ENCODE peak calls at places on chromosomes 13 and 19, in ten cellular contexts. I, S, L, A, B, F, G, V, N and M are unnamed samples.

GRCh38 chr13:111937763-111938375 is 129.1 kb upstream of the SOX1 start:
- DNase-seq in I (peak; percentile 18), S (no peak), L (no peak), A (no peak), B (peak; percentile 24), F (no peak), G (no peak), V (no peak), N (no peak), M (peak; percentile 67)

GRCh38 chr13:32205426-32206096 is 109.6 kb downstream of the ZAR1L start:
- DNase-seq in I (no peak), S (no peak), L (no peak), A (peak; percentile 70), B (no peak), F (no peak), G (no peak), V (no peak), N (no peak), M (no peak)

GRCh38 chr19:3382460-3383100 is 16.2 kb downstream of the NFIC start:
- DNase-seq in I (no peak), S (no peak), L (no peak), A (no peak), B (no peak), F (no peak), G (no peak), V (no peak), N (no peak), M (no peak)

GRCh38 chr19:44757735-44758505 is 9.4 kb downstream of the BCL3 start:
- DNase-seq in I (peak; percentile 33), S (no peak), L (peak; percentile 40), A (peak; percentile 56), B (peak; percentile 77), F (peak; percentile 77), G (no peak), V (peak; percentile 67), N (no peak), M (no peak)

GRCh38 chr13:103022328-103022727 is 43.9 kb downstream of the SLC10A2 start:
- DNase-seq in I (no peak), S (no peak), L (no peak), A (no peak), B (no peak), F (no peak), G (no peak), V (no peak), N (no peak), M (no peak)

GRCh38 chr13:92175330-92175729 is 776.9 kb downstream of the GPC5 start:
- DNase-seq in I (no peak), S (peak; percentile 0), L (no peak), A (peak; percentile 87), B (no peak), F (peak; percentile 16), G (no peak), V (peak; percentile 17), N (peak; percentile 10), M (peak; percentile 10)

GRCh38 chr19:48642862-48643261 is 3.1 kb downstream of the CA11 start:
- DNase-seq in I (no peak), S (no peak), L (no peak), A (no peak), B (no peak), F (no peak), G (no peak), V (no peak), N (no peak), M (no peak)

GRCh38 chr13:32001392-32001768 is 30.2 kb upstream of the FRY start:
- DNase-seq in I (no peak), S (peak; percentile 33), L (no peak), A (peak; percentile 70), B (no peak), F (no peak), G (no peak), V (no peak), N (peak; percentile 84), M (peak; percentile 52)

GRCh38 chr19:42178791-42179500 is 38.5 kb downstream of the DEDD2 start:
- DNase-seq in I (no peak), S (peak; percentile 51), L (no peak), A (no peak), B (peak; percentile 82), F (peak; percentile 53), G (no peak), V (no peak), N (no peak), M (no peak)

GRCh38 chr13:110070511-110071120 is 236.3 kb downstream of the COL4A1 start:
- DNase-seq in I (no peak), S (no peak), L (no peak), A (peak; percentile 61), B (no peak), F (no peak), G (no peak), V (no peak), N (no peak), M (peak; percentile 93)

GRCh38 chr19:8615022-8615421 is 4.5 kb upstream of the ADAMTS10 start:
- DNase-seq in I (no peak), S (no peak), L (no peak), A (no peak), B (no peak), F (no peak), G (no peak), V (no peak), N (no peak), M (no peak)

GRCh38 chr19:53659292-53659691 is 27.5 kb downstream of the DPRX start:
- DNase-seq in I (peak; percentile 46), S (no peak), L (no peak), A (peak; percentile 3), B (peak; percentile 59), F (peak; percentile 15), G (no peak), V (no peak), N (no peak), M (peak; percentile 25)

GRCh38 chr19:55146648-55147218 is 2.3 kb downstream of the TNNT1 start:
- DNase-seq in I (no peak), S (no peak), L (no peak), A (no peak), B (peak; percentile 88), F (peak; percentile 57), G (no peak), V (no peak), N (no peak), M (peak; percentile 32)

GRCh38 chr19:55149078-55150003 is at the start of gene TNNT1:
- DNase-seq in I (no peak), S (peak; percentile 3), L (no peak), A (no peak), B (no peak), F (peak; percentile 56), G (no peak), V (no peak), N (no peak), M (no peak)

GRCh38 chr19:55147408-55148251 is 1.4 kb downstream of the TNNT1 start:
- DNase-seq in I (no peak), S (no peak), L (no peak), A (no peak), B (peak; percentile 55), F (no peak), G (no peak), V (no peak), N (no peak), M (no peak)

GRCh38 chr19:55145241-55145640 is 3.8 kb downstream of the TNNT1 start:
- DNase-seq in I (no peak), S (no peak), L (no peak), A (no peak), B (no peak), F (no peak), G (no peak), V (no peak), N (no peak), M (no peak)

DNA sequence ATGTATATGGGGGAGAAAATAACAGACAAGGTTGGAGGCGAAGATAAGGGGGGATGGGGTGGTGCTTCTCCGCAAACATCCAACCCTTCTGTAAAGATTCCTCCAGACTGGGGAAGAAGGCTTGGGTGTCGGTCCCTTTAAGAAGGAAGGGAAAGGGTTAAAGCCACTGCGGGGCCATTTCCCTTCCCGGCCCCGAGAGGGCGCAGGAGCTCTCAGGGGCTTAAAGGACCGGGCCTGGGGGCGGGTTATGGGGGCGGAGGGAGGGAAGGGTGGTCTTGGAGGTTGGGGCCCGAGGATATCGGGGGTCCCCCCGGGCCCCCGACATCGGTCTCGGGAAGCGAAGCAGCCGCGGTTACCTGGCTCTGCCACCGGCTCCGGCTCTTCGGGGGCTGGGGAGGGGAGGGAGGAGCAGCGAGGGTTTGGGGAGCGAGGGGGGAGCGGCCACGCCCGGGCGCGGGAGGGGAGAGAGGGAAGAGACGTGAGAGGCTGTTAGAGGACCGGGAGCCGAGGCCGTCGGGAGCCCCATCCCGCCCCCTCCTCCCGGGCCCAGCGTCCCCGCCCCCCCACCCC is 2.8 kb downstream of the TNNT1 start:
- DNase-seq in I (no peak), S (peak; percentile 52), L (no peak), A (peak; percentile 24), B (peak; percentile 80), F (peak; percentile 39), G (no peak), V (no peak), N (peak; percentile 74), M (peak; percentile 56)
- TF ChIP-seq CTCF in I (no peak), S (peak; percentile 54), L (no peak), A (peak; percentile 54), B (peak; percentile 63), F (peak; percentile 51), G (no peak), V (no peak), N (peak; percentile 45), M (peak; percentile 76)

GRCh38 chr19:46489445-46490272 is 6.0 kb downstream of the PNMA8B start:
- DNase-seq in I (peak; percentile 50), S (peak; percentile 29), L (peak; percentile 26), A (peak; percentile 70), B (peak; percentile 74), F (peak; percentile 65), G (peak; percentile 57), V (peak; percentile 69), N (no peak), M (peak; percentile 29)
- TF ChIP-seq CTCF in I (peak; percentile 58), S (no peak), L (no peak), A (peak; percentile 31), B (peak; percentile 38), F (peak; percentile 32), G (no peak), V (peak; percentile 32), N (no peak), M (peak; percentile 11)

GRCh38 chr13:71285700-71286099 is 581.3 kb downstream of the DACH1 start:
- DNase-seq in I (no peak), S (peak; percentile 8), L (no peak), A (peak; percentile 10), B (no peak), F (no peak), G (no peak), V (no peak), N (no peak), M (peak; percentile 4)
- TF ChIP-seq CTCF in I (no peak), S (no peak), L (no peak), A (peak; percentile 9), B (peak; percentile 7), F (no peak), G (no peak), V (no peak), N (peak; percentile 9), M (peak; percentile 17)

DNA sequence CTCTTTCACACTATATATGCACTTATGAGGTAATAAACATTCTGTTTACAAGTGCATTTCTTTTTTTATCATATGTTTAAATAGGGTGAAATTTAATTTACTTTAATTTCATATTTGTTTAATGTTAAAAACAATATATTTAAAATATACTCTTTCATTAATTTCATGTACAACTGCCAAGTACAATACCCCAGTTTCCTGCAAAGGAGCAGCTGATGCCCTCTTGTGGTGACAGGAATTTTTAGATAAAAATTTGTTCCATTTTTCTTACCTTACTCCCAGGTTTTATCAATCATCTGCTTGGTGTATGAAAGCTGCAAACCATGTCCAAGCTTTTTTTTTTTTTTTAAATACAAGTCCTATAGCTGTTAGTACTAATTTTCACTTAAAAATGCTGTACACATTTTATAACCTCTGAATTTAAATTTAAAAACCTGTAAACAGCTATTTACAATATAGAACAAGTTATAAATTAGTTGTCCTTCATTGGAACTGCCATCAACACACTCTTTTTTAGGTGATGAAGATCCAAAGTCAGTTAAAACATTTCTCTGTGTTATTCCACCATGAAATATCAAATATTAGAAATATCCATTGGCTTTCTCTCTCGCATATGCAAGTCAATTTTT is 4.9 kb downstream of the PCDH20 start:
- DNase-seq in I (no peak), S (no peak), L (no peak), A (peak; percentile 36), B (no peak), F (no peak), G (no peak), V (no peak), N (peak; percentile 31), M (peak; percentile 36)
- TF ChIP-seq CTCF in I (peak; percentile 64), S (no peak), L (no peak), A (peak; percentile 58), B (peak; percentile 45), F (peak; percentile 64), G (peak; percentile 12), V (no peak), N (no peak), M (peak; percentile 66)